ENCODE peak calls at places on chromosome 12, in eight cellular contexts. One of them, this sample, is unnamed.

GRCh38 chr12:23887055-23887835 is 62.2 kb downstream of the SOX5 start:
- DNase-seq in bronchial epithelial cell: peak
- DNase-seq in RCC 7860: no peak
- DNase-seq in substantia nigra: no peak
- DNase-seq in neural progenitor cell: no peak
- DNase-seq in activated B cell treated with CpG ODN at 0.5 μM for 24 hours: no peak
- DNase-seq in skeletal muscle cell: no peak
- DNase-seq in nephron progenitor cell: no peak
- DNase-seq in this sample: no peak

GRCh38 chr12:108575199-108575912 is 13.0 kb downstream of the ISCU start:
- DNase-seq in RCC 7860: no peak
- DNase-seq in activated B cell treated with CpG ODN at 0.5 μM for 24 hours: no peak
- DNase-seq in nephron progenitor cell: no peak
- DNase-seq in skeletal muscle cell: no peak
- DNase-seq in bronchial epithelial cell: no peak
- DNase-seq in substantia nigra: no peak
- DNase-seq in neural progenitor cell: no peak
- DNase-seq in this sample: no peak

GRCh38 chr12:4434721-4435425 is 10.7 kb downstream of the FGF6 start:
- DNase-seq in RCC 7860: no peak
- DNase-seq in substantia nigra: no peak
- DNase-seq in activated B cell treated with CpG ODN at 0.5 μM for 24 hours: no peak
- DNase-seq in bronchial epithelial cell: no peak
- DNase-seq in neural progenitor cell: no peak
- DNase-seq in skeletal muscle cell: no peak
- DNase-seq in nephron progenitor cell: no peak
- DNase-seq in this sample: no peak

GRCh38 chr12:76020281-76020680 is 11.3 kb downstream of the PHLDA1 start:
- DNase-seq in neural progenitor cell: no peak
- DNase-seq in skeletal muscle cell: peak
- DNase-seq in nephron progenitor cell: no peak
- DNase-seq in substantia nigra: no peak
- DNase-seq in bronchial epithelial cell: peak
- DNase-seq in RCC 7860: peak
- DNase-seq in activated B cell treated with CpG ODN at 0.5 μM for 24 hours: no peak
- DNase-seq in this sample: peak

GRCh38 chr12:92539966-92540791 is 162.6 kb upstream of the PLEKHG7 start:
- DNase-seq in neural progenitor cell: peak
- DNase-seq in nephron progenitor cell: peak
- DNase-seq in substantia nigra: peak
- DNase-seq in bronchial epithelial cell: no peak
- DNase-seq in RCC 7860: no peak
- DNase-seq in activated B cell treated with CpG ODN at 0.5 μM for 24 hours: peak
- DNase-seq in skeletal muscle cell: no peak
- DNase-seq in this sample: peak

GRCh38 chr12:15982071-15982470 is 70.9 kb downstream of the DERA start:
- DNase-seq in substantia nigra: no peak
- DNase-seq in nephron progenitor cell: no peak
- DNase-seq in neural progenitor cell: no peak
- DNase-seq in activated B cell treated with CpG ODN at 0.5 μM for 24 hours: no peak
- DNase-seq in skeletal muscle cell: no peak
- DNase-seq in RCC 7860: no peak
- DNase-seq in bronchial epithelial cell: no peak
- DNase-seq in this sample: no peak

GRCh38 chr12:63298386-63298930 is 147.5 kb upstream of the AVPR1A start:
- DNase-seq in nephron progenitor cell: no peak
- DNase-seq in activated B cell treated with CpG ODN at 0.5 μM for 24 hours: no peak
- DNase-seq in substantia nigra: no peak
- DNase-seq in bronchial epithelial cell: no peak
- DNase-seq in skeletal muscle cell: no peak
- DNase-seq in RCC 7860: no peak
- DNase-seq in neural progenitor cell: no peak
- DNase-seq in this sample: no peak

GRCh38 chr12:109770861-109771670 is 57.4 kb downstream of the FAM222A start:
- DNase-seq in RCC 7860: no peak
- DNase-seq in neural progenitor cell: no peak
- DNase-seq in skeletal muscle cell: no peak
- DNase-seq in bronchial epithelial cell: no peak
- DNase-seq in nephron progenitor cell: no peak
- DNase-seq in substantia nigra: no peak
- DNase-seq in activated B cell treated with CpG ODN at 0.5 μM for 24 hours: peak
- DNase-seq in this sample: no peak

GRCh38 chr12:5000204-5000603 is 43.5 kb upstream of the KCNA5 start:
- DNase-seq in skeletal muscle cell: no peak
- DNase-seq in substantia nigra: no peak
- DNase-seq in nephron progenitor cell: no peak
- DNase-seq in bronchial epithelial cell: peak
- DNase-seq in neural progenitor cell: no peak
- DNase-seq in RCC 7860: no peak
- DNase-seq in activated B cell treated with CpG ODN at 0.5 μM for 24 hours: no peak
- DNase-seq in this sample: no peak

GRCh38 chr12:31037921-31038320 is 35.7 kb upstream of the DDX11 start:
- DNase-seq in nephron progenitor cell: no peak
- DNase-seq in bronchial epithelial cell: peak
- DNase-seq in substantia nigra: no peak
- DNase-seq in RCC 7860: no peak
- DNase-seq in skeletal muscle cell: no peak
- DNase-seq in activated B cell treated with CpG ODN at 0.5 μM for 24 hours: no peak
- DNase-seq in neural progenitor cell: no peak
- DNase-seq in this sample: no peak

GRCh38 chr12:66059670-66060069 is 70.9 kb downstream of the LLPH start:
- DNase-seq in RCC 7860: no peak
- DNase-seq in activated B cell treated with CpG ODN at 0.5 μM for 24 hours: no peak
- DNase-seq in nephron progenitor cell: no peak
- DNase-seq in bronchial epithelial cell: no peak
- DNase-seq in substantia nigra: no peak
- DNase-seq in skeletal muscle cell: no peak
- DNase-seq in neural progenitor cell: no peak
- DNase-seq in this sample: no peak

GRCh38 chr12:56644654-56645053 is 1.1 kb downstream of the ATP5F1B start:
- DNase-seq in RCC 7860: no peak
- DNase-seq in skeletal muscle cell: no peak
- DNase-seq in bronchial epithelial cell: no peak
- DNase-seq in activated B cell treated with CpG ODN at 0.5 μM for 24 hours: no peak
- DNase-seq in neural progenitor cell: no peak
- DNase-seq in nephron progenitor cell: no peak
- DNase-seq in substantia nigra: no peak
- DNase-seq in this sample: no peak

GRCh38 chr12:1662761-1663439 is 28.0 kb upstream of the ADIPOR2 start:
- DNase-seq in bronchial epithelial cell: peak
- DNase-seq in substantia nigra: no peak
- DNase-seq in nephron progenitor cell: peak
- DNase-seq in skeletal muscle cell: no peak
- DNase-seq in RCC 7860: no peak
- DNase-seq in activated B cell treated with CpG ODN at 0.5 μM for 24 hours: no peak
- DNase-seq in neural progenitor cell: peak
- DNase-seq in this sample: no peak

GRCh38 chr12:81874166-81874565 is 115.0 kb upstream of the PPFIA2 start:
- DNase-seq in skeletal muscle cell: no peak
- DNase-seq in neural progenitor cell: no peak
- DNase-seq in substantia nigra: no peak
- DNase-seq in bronchial epithelial cell: no peak
- DNase-seq in activated B cell treated with CpG ODN at 0.5 μM for 24 hours: no peak
- DNase-seq in nephron progenitor cell: no peak
- DNase-seq in RCC 7860: no peak
- DNase-seq in this sample: no peak

GRCh38 chr12:116434155-116435065 is 124.8 kb upstream of the MAP1LC3B2 start:
- DNase-seq in RCC 7860: peak
- DNase-seq in bronchial epithelial cell: peak
- DNase-seq in skeletal muscle cell: peak
- DNase-seq in neural progenitor cell: peak
- DNase-seq in substantia nigra: peak
- DNase-seq in nephron progenitor cell: peak
- DNase-seq in activated B cell treated with CpG ODN at 0.5 μM for 24 hours: no peak
- DNase-seq in this sample: no peak

GRCh38 chr12:102769323-102769916 is 147.6 kb downstream of the PAH start:
- DNase-seq in nephron progenitor cell: peak
- DNase-seq in neural progenitor cell: peak
- DNase-seq in substantia nigra: peak
- DNase-seq in RCC 7860: peak
- DNase-seq in skeletal muscle cell: peak
- DNase-seq in bronchial epithelial cell: peak
- DNase-seq in activated B cell treated with CpG ODN at 0.5 μM for 24 hours: no peak
- DNase-seq in this sample: peak

GRCh38 chr12:12819752-12820311 is 6.7 kb downstream of the DDX47 start:
- DNase-seq in neural progenitor cell: no peak
- DNase-seq in substantia nigra: no peak
- DNase-seq in skeletal muscle cell: peak
- DNase-seq in activated B cell treated with CpG ODN at 0.5 μM for 24 hours: no peak
- DNase-seq in RCC 7860: peak
- DNase-seq in nephron progenitor cell: no peak
- DNase-seq in bronchial epithelial cell: peak
- DNase-seq in this sample: no peak

GRCh38 chr12:75208851-75209781 is 523 bp downstream of the KCNC2 start:
- DNase-seq in activated B cell treated with CpG ODN at 0.5 μM for 24 hours: no peak
- DNase-seq in skeletal muscle cell: no peak
- DNase-seq in substantia nigra: no peak
- DNase-seq in RCC 7860: no peak
- DNase-seq in bronchial epithelial cell: peak
- DNase-seq in nephron progenitor cell: peak
- DNase-seq in neural progenitor cell: peak
- DNase-seq in this sample: no peak

GRCh38 chr12:110039085-110039807 is 9.1 kb downstream of the C12orf76 start:
- DNase-seq in neural progenitor cell: no peak
- DNase-seq in nephron progenitor cell: no peak
- DNase-seq in bronchial epithelial cell: peak
- DNase-seq in RCC 7860: peak
- DNase-seq in activated B cell treated with CpG ODN at 0.5 μM for 24 hours: no peak
- DNase-seq in skeletal muscle cell: peak
- DNase-seq in substantia nigra: no peak
- DNase-seq in this sample: no peak

GRCh38 chr12:26373606-26374495 is 178.5 kb downstream of the SSPN start:
- DNase-seq in RCC 7860: no peak
- DNase-seq in bronchial epithelial cell: peak
- DNase-seq in skeletal muscle cell: no peak
- DNase-seq in neural progenitor cell: no peak
- DNase-seq in nephron progenitor cell: no peak
- DNase-seq in substantia nigra: no peak
- DNase-seq in activated B cell treated with CpG ODN at 0.5 μM for 24 hours: no peak
- DNase-seq in this sample: no peak

GRCh38 chr12:128823216-128823915 is 392 bp downstream of the SLC15A4 start:
- DNase-seq in bronchial epithelial cell: peak
- DNase-seq in substantia nigra: no peak
- DNase-seq in activated B cell treated with CpG ODN at 0.5 μM for 24 hours: peak
- DNase-seq in nephron progenitor cell: peak
- DNase-seq in RCC 7860: no peak
- DNase-seq in neural progenitor cell: no peak
- DNase-seq in skeletal muscle cell: no peak
- DNase-seq in this sample: peak

GRCh38 chr12:271165-271564 is 8.5 kb upstream of the SLC6A13 start:
- DNase-seq in bronchial epithelial cell: no peak
- DNase-seq in RCC 7860: no peak
- DNase-seq in activated B cell treated with CpG ODN at 0.5 μM for 24 hours: no peak
- DNase-seq in neural progenitor cell: no peak
- DNase-seq in substantia nigra: no peak
- DNase-seq in skeletal muscle cell: no peak
- DNase-seq in nephron progenitor cell: no peak
- DNase-seq in this sample: no peak

This sample was measured in immature natural killer cell.